ENCODE peak calls at places on chromosomes 2 and 18, in six cellular contexts. One of them, this sample, is unnamed.
A peak's percentile ranks its signal among the peaks of the same experiment; 100 is the strongest.

GRCh38 chr2:37773354-37773753 is 101.9 kb upstream of the CDC42EP3 start:
- DNase-seq in GM10248: no peak
- DNase-seq in tibial nerve: no peak
- DNase-seq in Calu3: no peak
- DNase-seq in lung: no peak
- DNase-seq in activated B cell treated with CpG ODN at 0.5 μM for 24 hours: no peak
- DNase-seq in this sample: no peak

GRCh38 chr2:126894585-126895182 is 4.0 kb upstream of the TEX51 start:
- DNase-seq in tibial nerve: no peak
- DNase-seq in Calu3: no peak
- DNase-seq in lung: no peak
- DNase-seq in activated B cell treated with CpG ODN at 0.5 μM for 24 hours: no peak
- DNase-seq in GM10248: no peak
- DNase-seq in this sample: no peak

GRCh38 chr2:115194623-115195022 is 752.2 kb downstream of the DPP10 start:
- DNase-seq in lung: no peak
- DNase-seq in GM10248: no peak
- DNase-seq in tibial nerve: no peak
- DNase-seq in activated B cell treated with CpG ODN at 0.5 μM for 24 hours: no peak
- DNase-seq in Calu3: no peak
- DNase-seq in this sample: no peak

GRCh38 chr2:102283996-102284395 is 27.4 kb upstream of the IL1RL1 start:
- DNase-seq in Calu3: no peak
- DNase-seq in tibial nerve: no peak
- DNase-seq in GM10248: no peak
- DNase-seq in activated B cell treated with CpG ODN at 0.5 μM for 24 hours: no peak
- DNase-seq in lung: no peak
- DNase-seq in this sample: no peak

GRCh38 chr2:134468093-134468640 is 214.3 kb downstream of the MGAT5 start:
- DNase-seq in lung: no peak
- DNase-seq in Calu3: no peak
- DNase-seq in tibial nerve: no peak
- DNase-seq in activated B cell treated with CpG ODN at 0.5 μM for 24 hours: no peak
- DNase-seq in GM10248: no peak
- DNase-seq in this sample: no peak

GRCh38 chr18:77223653-77224052 is 26.0 kb upstream of the GALR1 start:
- DNase-seq in Calu3: no peak
- DNase-seq in GM10248: no peak
- DNase-seq in lung: no peak
- DNase-seq in tibial nerve: no peak
- DNase-seq in activated B cell treated with CpG ODN at 0.5 μM for 24 hours: no peak
- DNase-seq in this sample: no peak

GRCh38 chr2:181471783-181472182 is 14.6 kb downstream of the ITGA4 start:
- DNase-seq in lung: no peak
- DNase-seq in activated B cell treated with CpG ODN at 0.5 μM for 24 hours: no peak
- DNase-seq in tibial nerve: no peak
- DNase-seq in Calu3: no peak
- DNase-seq in GM10248: no peak
- DNase-seq in this sample: no peak

GRCh38 chr2:185417111-185417510 is 321.5 kb upstream of the FSIP2 start:
- DNase-seq in GM10248: no peak
- DNase-seq in lung: no peak
- DNase-seq in Calu3: no peak
- DNase-seq in activated B cell treated with CpG ODN at 0.5 μM for 24 hours: no peak
- DNase-seq in tibial nerve: no peak
- DNase-seq in this sample: no peak

GRCh38 chr2:197939787-197940186 is 135.4 kb downstream of the PLCL1 start:
- DNase-seq in lung: no peak
- DNase-seq in activated B cell treated with CpG ODN at 0.5 μM for 24 hours: no peak
- DNase-seq in tibial nerve: no peak
- DNase-seq in GM10248: no peak
- DNase-seq in Calu3: no peak
- DNase-seq in this sample: no peak

GRCh38 chr2:86275384-86275799 is 62.0 kb downstream of the REEP1 start:
- DNase-seq in lung: no peak
- DNase-seq in tibial nerve: no peak
- DNase-seq in GM10248: peak; percentile 32
- DNase-seq in Calu3: no peak
- DNase-seq in activated B cell treated with CpG ODN at 0.5 μM for 24 hours: no peak
- DNase-seq in this sample: no peak

GRCh38 chr2:165621086-165621560 is 151.6 kb downstream of the CSRNP3 start:
- DNase-seq in GM10248: no peak
- DNase-seq in Calu3: no peak
- DNase-seq in activated B cell treated with CpG ODN at 0.5 μM for 24 hours: no peak
- DNase-seq in tibial nerve: no peak
- DNase-seq in lung: no peak
- DNase-seq in this sample: no peak

GRCh38 chr2:62725712-62726055 is 20.2 kb downstream of the EHBP1 start:
- DNase-seq in tibial nerve: no peak
- DNase-seq in Calu3: no peak
- DNase-seq in activated B cell treated with CpG ODN at 0.5 μM for 24 hours: no peak
- DNase-seq in GM10248: no peak
- DNase-seq in lung: no peak
- DNase-seq in this sample: no peak

GRCh38 chr18:77155031-77155430 is 22.4 kb upstream of the MBP start:
- DNase-seq in GM10248: no peak
- DNase-seq in activated B cell treated with CpG ODN at 0.5 μM for 24 hours: no peak
- DNase-seq in Calu3: no peak
- DNase-seq in lung: no peak
- DNase-seq in tibial nerve: no peak
- DNase-seq in this sample: no peak

GRCh38 chr18:6807504-6808257 is 78.2 kb downstream of the ARHGAP28 start:
- DNase-seq in activated B cell treated with CpG ODN at 0.5 μM for 24 hours: no peak
- DNase-seq in tibial nerve: no peak
- DNase-seq in Calu3: no peak
- DNase-seq in GM10248: no peak
- DNase-seq in lung: no peak
- DNase-seq in this sample: no peak

GRCh38 chr2:182565941-182566567 is 139.2 kb upstream of the PDE1A start:
- DNase-seq in tibial nerve: no peak
- DNase-seq in activated B cell treated with CpG ODN at 0.5 μM for 24 hours: no peak
- DNase-seq in lung: no peak
- DNase-seq in GM10248: no peak
- DNase-seq in Calu3: no peak
- DNase-seq in this sample: no peak

GRCh38 chr2:72934683-72935610 is 17.6 kb downstream of the EMX1 start:
- DNase-seq in GM10248: peak; percentile 67
- DNase-seq in activated B cell treated with CpG ODN at 0.5 μM for 24 hours: no peak
- DNase-seq in tibial nerve: no peak
- DNase-seq in Calu3: peak; percentile 64
- DNase-seq in lung: no peak
- DNase-seq in this sample: no peak

GRCh38 chr18:23209031-23209430 is 73.7 kb downstream of the CABLES1 start:
- DNase-seq in activated B cell treated with CpG ODN at 0.5 μM for 24 hours: no peak
- DNase-seq in Calu3: no peak
- DNase-seq in GM10248: no peak
- DNase-seq in lung: no peak
- DNase-seq in tibial nerve: no peak
- DNase-seq in this sample: no peak

GRCh38 chr18:59954746-59955145 is 55.0 kb downstream of the PMAIP1 start:
- DNase-seq in Calu3: no peak
- DNase-seq in activated B cell treated with CpG ODN at 0.5 μM for 24 hours: no peak
- DNase-seq in tibial nerve: no peak
- DNase-seq in GM10248: no peak
- DNase-seq in lung: no peak
- DNase-seq in this sample: no peak

GRCh38 chr2:116979941-116980340 is 834.5 kb upstream of the DDX18 start:
- DNase-seq in lung: no peak
- DNase-seq in GM10248: no peak
- DNase-seq in tibial nerve: no peak
- DNase-seq in activated B cell treated with CpG ODN at 0.5 μM for 24 hours: no peak
- DNase-seq in Calu3: no peak
- DNase-seq in this sample: no peak

GRCh38 chr2:241099246-241099645 is 2.8 kb downstream of the MTERF4 start:
- DNase-seq in Calu3: no peak
- DNase-seq in GM10248: no peak
- DNase-seq in tibial nerve: no peak
- DNase-seq in activated B cell treated with CpG ODN at 0.5 μM for 24 hours: no peak
- DNase-seq in lung: no peak
- DNase-seq in this sample: no peak

GRCh38 chr18:23872701-23873550 is 141.6 kb upstream of the TTC39C start:
- DNase-seq in Calu3: peak; percentile 92
- DNase-seq in activated B cell treated with CpG ODN at 0.5 μM for 24 hours: no peak
- DNase-seq in GM10248: no peak
- DNase-seq in lung: no peak
- DNase-seq in tibial nerve: no peak
- DNase-seq in this sample: no peak

GRCh38 chr2:25274868-25275574 is 66.7 kb downstream of the DNMT3A start:
- DNase-seq in tibial nerve: no peak
- DNase-seq in Calu3: no peak
- DNase-seq in GM10248: no peak
- DNase-seq in lung: no peak
- DNase-seq in activated B cell treated with CpG ODN at 0.5 μM for 24 hours: peak; percentile 32
- DNase-seq in this sample: no peak

GRCh38 chr2:230268606-230269222 is 43.2 kb downstream of the SP140 start:
- DNase-seq in Calu3: no peak
- DNase-seq in GM10248: peak; percentile 29
- DNase-seq in lung: no peak
- DNase-seq in tibial nerve: peak; percentile 8
- DNase-seq in activated B cell treated with CpG ODN at 0.5 μM for 24 hours: no peak
- DNase-seq in this sample: no peak

GRCh38 chr2:172438741-172439508 is 11.5 kb downstream of the ITGA6 start:
- DNase-seq in tibial nerve: no peak
- DNase-seq in GM10248: no peak
- DNase-seq in activated B cell treated with CpG ODN at 0.5 μM for 24 hours: no peak
- DNase-seq in Calu3: peak; percentile 68
- DNase-seq in lung: no peak
- DNase-seq in this sample: no peak

GRCh38 chr2:1517786-1518500 is 104.7 kb downstream of the TPO start:
- DNase-seq in tibial nerve: no peak
- DNase-seq in activated B cell treated with CpG ODN at 0.5 μM for 24 hours: no peak
- DNase-seq in GM10248: no peak
- DNase-seq in Calu3: no peak
- DNase-seq in lung: no peak
- DNase-seq in this sample: no peak

GRCh38 chr18:59051470-59052165 is 88.1 kb upstream of the SEC11C start:
- DNase-seq in lung: no peak
- DNase-seq in tibial nerve: no peak
- DNase-seq in activated B cell treated with CpG ODN at 0.5 μM for 24 hours: no peak
- DNase-seq in GM10248: no peak
- DNase-seq in Calu3: no peak
- DNase-seq in this sample: no peak

GRCh38 chr2:235766206-235766794 is 272.5 kb downstream of the AGAP1 start:
- DNase-seq in tibial nerve: peak; percentile 88
- DNase-seq in GM10248: peak; percentile 67
- DNase-seq in lung: peak; percentile 69
- DNase-seq in Calu3: peak; percentile 58
- DNase-seq in activated B cell treated with CpG ODN at 0.5 μM for 24 hours: no peak
- DNase-seq in this sample: no peak

GRCh38 chr2:235765181-235765820 is 271.5 kb downstream of the AGAP1 start:
- DNase-seq in GM10248: no peak
- DNase-seq in lung: no peak
- DNase-seq in tibial nerve: no peak
- DNase-seq in activated B cell treated with CpG ODN at 0.5 μM for 24 hours: no peak
- DNase-seq in Calu3: no peak
- DNase-seq in this sample: no peak

GRCh38 chr2:235768606-235769005 is 274.8 kb downstream of the AGAP1 start:
- DNase-seq in activated B cell treated with CpG ODN at 0.5 μM for 24 hours: no peak
- DNase-seq in Calu3: no peak
- DNase-seq in tibial nerve: no peak
- DNase-seq in lung: no peak
- DNase-seq in GM10248: no peak
- DNase-seq in this sample: no peak

GRCh38 chr2:235763816-235764215 is 270.0 kb downstream of the AGAP1 start:
- DNase-seq in lung: no peak
- DNase-seq in activated B cell treated with CpG ODN at 0.5 μM for 24 hours: no peak
- DNase-seq in GM10248: no peak
- DNase-seq in tibial nerve: no peak
- DNase-seq in Calu3: no peak
- DNase-seq in this sample: no peak

GRCh38 chr2:235762832-235763598 is 269.2 kb downstream of the AGAP1 start:
- DNase-seq in activated B cell treated with CpG ODN at 0.5 μM for 24 hours: no peak
- DNase-seq in GM10248: no peak
- DNase-seq in lung: no peak
- DNase-seq in Calu3: no peak
- DNase-seq in tibial nerve: no peak
- DNase-seq in this sample: no peak
- TF ChIP-seq CTCF in activated B cell treated with CpG ODN at 0.5 μM for 24 hours: no peak
- TF ChIP-seq CTCF in GM10248: no peak
- TF ChIP-seq CTCF in lung: no peak
- TF ChIP-seq CTCF in Calu3: no peak
- TF ChIP-seq CTCF in tibial nerve: no peak
- TF ChIP-seq CTCF in this sample: no peak

GRCh38 chr2:217943379-217944321 is 59.1 kb downstream of the TNS1 start:
- DNase-seq in GM10248: no peak
- DNase-seq in Calu3: peak; percentile 60
- DNase-seq in activated B cell treated with CpG ODN at 0.5 μM for 24 hours: no peak
- DNase-seq in lung: peak; percentile 87
- DNase-seq in tibial nerve: peak; percentile 65
- DNase-seq in this sample: peak; percentile 62
- TF ChIP-seq CTCF in GM10248: no peak
- TF ChIP-seq CTCF in Calu3: no peak
- TF ChIP-seq CTCF in activated B cell treated with CpG ODN at 0.5 μM for 24 hours: no peak
- TF ChIP-seq CTCF in lung: peak; percentile 17
- TF ChIP-seq CTCF in tibial nerve: peak; percentile 49
- TF ChIP-seq CTCF in this sample: no peak

DNA sequence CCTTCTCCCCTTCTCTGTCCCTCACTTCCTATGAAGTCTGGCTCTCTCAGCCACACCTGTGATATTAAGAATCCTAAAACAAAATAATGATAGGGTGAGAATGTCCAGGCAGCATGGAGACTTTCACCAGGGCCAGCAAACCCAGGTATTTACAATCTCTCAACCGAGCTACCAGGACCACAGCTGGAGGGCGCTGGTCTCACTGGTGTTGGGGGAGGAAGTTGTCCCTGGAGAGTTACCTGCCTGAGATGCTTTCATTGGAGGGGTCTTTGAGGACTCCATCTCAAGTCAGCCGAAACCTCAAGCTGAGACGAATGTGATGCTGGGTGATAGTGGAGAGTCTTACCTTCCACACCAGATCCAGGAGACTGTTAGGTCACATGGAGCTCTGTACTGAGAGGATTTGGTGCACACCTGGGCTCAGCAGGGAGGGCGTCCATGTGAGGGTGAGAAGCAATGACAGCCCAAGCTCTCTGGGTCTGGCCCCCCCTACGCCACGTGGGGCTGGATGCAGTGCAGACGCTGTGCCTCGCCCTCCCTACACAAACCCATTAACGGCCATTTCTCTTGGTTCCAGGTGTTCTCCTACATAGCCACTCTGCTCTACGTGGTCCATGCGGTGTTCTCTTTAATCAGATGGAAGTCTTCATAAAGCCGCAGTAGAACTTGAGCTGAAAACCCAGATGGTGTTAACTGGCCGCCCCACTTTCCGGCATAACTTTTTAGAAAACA is 27.5 kb downstream of the MAL start:
- DNase-seq in Calu3: no peak
- DNase-seq in activated B cell treated with CpG ODN at 0.5 μM for 24 hours: no peak
- DNase-seq in tibial nerve: no peak
- DNase-seq in GM10248: no peak
- DNase-seq in lung: no peak
- DNase-seq in this sample: peak; percentile 21
- TF ChIP-seq CTCF in Calu3: no peak
- TF ChIP-seq CTCF in activated B cell treated with CpG ODN at 0.5 μM for 24 hours: no peak
- TF ChIP-seq CTCF in tibial nerve: no peak
- TF ChIP-seq CTCF in GM10248: no peak
- TF ChIP-seq CTCF in lung: no peak
- TF ChIP-seq CTCF in this sample: no peak

GRCh38 chr2:23760746-23761145 is 166.2 kb downstream of the ATAD2B start:
- DNase-seq in activated B cell treated with CpG ODN at 0.5 μM for 24 hours: no peak
- DNase-seq in lung: no peak
- DNase-seq in GM10248: no peak
- DNase-seq in Calu3: no peak
- DNase-seq in tibial nerve: no peak
- DNase-seq in this sample: no peak
- TF ChIP-seq CTCF in activated B cell treated with CpG ODN at 0.5 μM for 24 hours: no peak
- TF ChIP-seq CTCF in lung: no peak
- TF ChIP-seq CTCF in GM10248: no peak
- TF ChIP-seq CTCF in Calu3: peak; percentile 12
- TF ChIP-seq CTCF in tibial nerve: peak; percentile 19
- TF ChIP-seq CTCF in this sample: no peak

GRCh38 chr18:35511833-35512232 is 14.1 kb upstream of the INO80C start:
- DNase-seq in tibial nerve: no peak
- DNase-seq in lung: peak; percentile 11
- DNase-seq in Calu3: no peak
- DNase-seq in GM10248: no peak
- DNase-seq in activated B cell treated with CpG ODN at 0.5 μM for 24 hours: no peak
- DNase-seq in this sample: no peak
- TF ChIP-seq CTCF in tibial nerve: no peak
- TF ChIP-seq CTCF in lung: no peak
- TF ChIP-seq CTCF in Calu3: no peak
- TF ChIP-seq CTCF in GM10248: peak; percentile 16
- TF ChIP-seq CTCF in activated B cell treated with CpG ODN at 0.5 μM for 24 hours: no peak
- TF ChIP-seq CTCF in this sample: no peak

This sample was measured in CD14-positive monocyte.